ENCODE peak calls at places on chromosomes 11 and 22, in nine cellular contexts. L, Z, F, H, M, S, G, N and A are unnamed samples.

GRCh38 chr11:44949160-44950035 is 1.3 kb downstream of the TP53I11 start:
- DNase-seq in L (peak), Z (peak), F (peak), H (peak), M (no peak), S (no peak), G (peak), N (no peak), A (peak)

GRCh38 chr11:60169264-60169915 is 13.5 kb downstream of the MS4A6A start:
- DNase-seq in L (peak), Z (peak), F (no peak), H (no peak), M (no peak), S (peak), G (peak), N (peak), A (peak)

GRCh38 chr11:33867996-33868645 is 23.8 kb downstream of the LMO2 start:
- DNase-seq in L (no peak), Z (no peak), F (no peak), H (no peak), M (no peak), S (no peak), G (no peak), N (no peak), A (no peak)

GRCh38 chr22:35337932-35338331 is 38.2 kb downstream of the TOM1 start:
- DNase-seq in L (no peak), Z (no peak), F (no peak), H (no peak), M (no peak), S (no peak), G (no peak), N (no peak), A (no peak)

GRCh38 chr11:69699213-69699612 is 4.6 kb downstream of the FGF19 start:
- DNase-seq in L (no peak), Z (no peak), F (no peak), H (no peak), M (no peak), S (no peak), G (peak), N (no peak), A (no peak)

GRCh38 chr22:24087071-24087795 is 76.1 kb downstream of the CABIN1 start:
- DNase-seq in L (no peak), Z (no peak), F (no peak), H (no peak), M (no peak), S (no peak), G (no peak), N (no peak), A (no peak)

GRCh38 chr11:115321602-115322289 is 182.5 kb downstream of the CADM1 start:
- DNase-seq in L (no peak), Z (no peak), F (no peak), H (no peak), M (no peak), S (no peak), G (no peak), N (peak), A (peak)

GRCh38 chr22:19169002-19169946 is 9.3 kb downstream of the SLC25A1 start:
- DNase-seq in L (peak), Z (no peak), F (no peak), H (peak), M (no peak), S (no peak), G (no peak), N (no peak), A (no peak)

GRCh38 chr11:117876341-117877119 is at the start of gene FXYD6:
- DNase-seq in L (no peak), Z (no peak), F (no peak), H (peak), M (no peak), S (peak), G (no peak), N (peak), A (no peak)

GRCh38 chr11:1652026-1652425 is 22.5 kb downstream of the KRTAP5-5 start:
- DNase-seq in L (no peak), Z (no peak), F (no peak), H (peak), M (no peak), S (no peak), G (no peak), N (no peak), A (no peak)

GRCh38 chr22:35150163-35151107 is 84.5 kb downstream of the ISX start:
- DNase-seq in L (peak), Z (peak), F (peak), H (peak), M (peak), S (peak), G (peak), N (peak), A (peak)

GRCh38 chr11:1459739-1460395 is 26.7 kb downstream of the MOB2 start:
- DNase-seq in L (no peak), Z (no peak), F (no peak), H (no peak), M (no peak), S (no peak), G (no peak), N (no peak), A (no peak)

GRCh38 chr22:34841911-34842310 is 224.0 kb upstream of the ISX start:
- DNase-seq in L (no peak), Z (no peak), F (no peak), H (no peak), M (no peak), S (no peak), G (no peak), N (no peak), A (no peak)

GRCh38 chr22:48090332-48090672 is 1327.9 kb downstream of the TBC1D22A start:
- DNase-seq in L (no peak), Z (no peak), F (no peak), H (no peak), M (no peak), S (no peak), G (no peak), N (no peak), A (no peak)

GRCh38 chr11:11262171-11262920 is 90.7 kb downstream of the CSNK2A3 start:
- DNase-seq in L (no peak), Z (no peak), F (no peak), H (no peak), M (no peak), S (no peak), G (no peak), N (no peak), A (no peak)

GRCh38 chr11:128608732-128609131 is 21.4 kb upstream of the ETS1 start:
- DNase-seq in L (no peak), Z (no peak), F (no peak), H (no peak), M (no peak), S (no peak), G (no peak), N (no peak), A (no peak)

GRCh38 chr11:6259638-6260019 is at the start of gene CCKBR:
- DNase-seq in L (peak), Z (no peak), F (peak), H (peak), M (peak), S (no peak), G (no peak), N (no peak), A (no peak)

GRCh38 chr11:56659755-56660154 is 3.7 kb upstream of the OR5AR1 start:
- DNase-seq in L (no peak), Z (no peak), F (no peak), H (no peak), M (no peak), S (no peak), G (no peak), N (no peak), A (no peak)

GRCh38 chr11:133206313-133207005 is 325.8 kb downstream of the OPCML start:
- DNase-seq in L (no peak), Z (no peak), F (no peak), H (no peak), M (no peak), S (no peak), G (no peak), N (no peak), A (no peak)

GRCh38 chr22:45101828-45102227 is 61.9 kb upstream of the NUP50 start:
- DNase-seq in L (no peak), Z (peak), F (peak), H (peak), M (no peak), S (peak), G (peak), N (peak), A (peak)

GRCh38 chr22:45105281-45105700 is 58.4 kb upstream of the NUP50 start:
- DNase-seq in L (no peak), Z (no peak), F (no peak), H (no peak), M (no peak), S (no peak), G (peak), N (peak), A (peak)

GRCh38 chr22:45102896-45103420 is 60.8 kb upstream of the NUP50 start:
- DNase-seq in L (no peak), Z (no peak), F (no peak), H (no peak), M (no peak), S (no peak), G (no peak), N (no peak), A (no peak)

GRCh38 chr22:45104313-45104712 is 59.4 kb upstream of the NUP50 start:
- DNase-seq in L (no peak), Z (no peak), F (no peak), H (no peak), M (no peak), S (no peak), G (no peak), N (no peak), A (no peak)

GRCh38 chr22:45103756-45104155 is 60.0 kb upstream of the NUP50 start:
- DNase-seq in L (no peak), Z (no peak), F (no peak), H (no peak), M (no peak), S (no peak), G (no peak), N (no peak), A (peak)
- TF ChIP-seq CTCF in L (no peak), Z (peak), F (no peak), H (no peak), M (no peak), S (no peak), G (peak), N (no peak), A (peak)

GRCh38 chr11:61688368-61689163 is 8.4 kb downstream of the DAGLA start:
- DNase-seq in L (peak), Z (no peak), F (peak), H (no peak), M (no peak), S (peak), G (peak), N (peak), A (peak)
- H3K4me3 ChIP-seq in L (peak), Z (no peak), F (peak), H (no peak), M (no peak), S (peak), G (peak), N (no peak), A (no peak)

DNA sequence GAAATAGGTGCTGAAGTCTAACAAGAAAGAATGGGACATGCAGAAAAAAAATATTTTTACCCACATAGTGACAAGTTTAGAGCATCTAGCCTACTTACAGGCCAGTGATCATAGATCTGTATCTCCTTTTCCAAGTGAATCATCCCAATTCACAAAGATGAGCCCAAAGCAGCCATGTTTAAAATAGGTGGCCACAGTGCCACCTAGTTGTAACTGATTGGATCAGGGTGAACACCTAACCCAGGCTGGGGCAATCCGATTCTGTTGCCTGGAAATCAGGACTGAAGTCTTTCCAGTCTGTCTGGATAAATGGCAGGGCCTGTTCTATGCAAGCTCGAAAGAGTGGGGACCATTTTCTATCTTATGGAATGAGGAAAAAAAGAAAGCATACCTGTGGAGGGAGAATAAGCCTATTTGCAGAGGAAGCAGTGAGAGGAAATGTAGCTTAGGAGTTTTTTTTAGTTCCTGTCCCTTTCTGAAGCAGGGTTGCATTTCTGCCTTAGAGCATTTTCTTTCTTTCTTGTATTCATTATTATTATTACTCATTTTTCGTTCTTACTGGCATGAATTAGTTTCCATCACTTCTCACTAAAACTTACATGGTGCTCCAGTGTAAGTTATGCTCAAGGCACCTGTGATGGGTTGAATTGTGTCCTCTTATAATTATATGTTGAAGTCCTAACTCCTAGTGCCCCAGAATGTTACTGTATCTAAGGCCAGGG is 113.2 kb upstream of the RAG2 start:
- DNase-seq in L (no peak), Z (no peak), F (no peak), H (no peak), M (no peak), S (no peak), G (no peak), N (no peak), A (no peak)
- TF ChIP-seq CTCF in L (no peak), Z (peak), F (no peak), H (peak), M (no peak), S (no peak), G (no peak), N (no peak), A (no peak)

GRCh38 chr11:82995276-82995675 is 76.4 kb downstream of the RAB30 start:
- DNase-seq in L (no peak), Z (no peak), F (no peak), H (no peak), M (no peak), S (no peak), G (no peak), N (no peak), A (peak)
- H3K4me3 ChIP-seq in L (no peak), Z (no peak), F (no peak), H (no peak), M (no peak), S (no peak), G (no peak), N (no peak), A (no peak)

DNA sequence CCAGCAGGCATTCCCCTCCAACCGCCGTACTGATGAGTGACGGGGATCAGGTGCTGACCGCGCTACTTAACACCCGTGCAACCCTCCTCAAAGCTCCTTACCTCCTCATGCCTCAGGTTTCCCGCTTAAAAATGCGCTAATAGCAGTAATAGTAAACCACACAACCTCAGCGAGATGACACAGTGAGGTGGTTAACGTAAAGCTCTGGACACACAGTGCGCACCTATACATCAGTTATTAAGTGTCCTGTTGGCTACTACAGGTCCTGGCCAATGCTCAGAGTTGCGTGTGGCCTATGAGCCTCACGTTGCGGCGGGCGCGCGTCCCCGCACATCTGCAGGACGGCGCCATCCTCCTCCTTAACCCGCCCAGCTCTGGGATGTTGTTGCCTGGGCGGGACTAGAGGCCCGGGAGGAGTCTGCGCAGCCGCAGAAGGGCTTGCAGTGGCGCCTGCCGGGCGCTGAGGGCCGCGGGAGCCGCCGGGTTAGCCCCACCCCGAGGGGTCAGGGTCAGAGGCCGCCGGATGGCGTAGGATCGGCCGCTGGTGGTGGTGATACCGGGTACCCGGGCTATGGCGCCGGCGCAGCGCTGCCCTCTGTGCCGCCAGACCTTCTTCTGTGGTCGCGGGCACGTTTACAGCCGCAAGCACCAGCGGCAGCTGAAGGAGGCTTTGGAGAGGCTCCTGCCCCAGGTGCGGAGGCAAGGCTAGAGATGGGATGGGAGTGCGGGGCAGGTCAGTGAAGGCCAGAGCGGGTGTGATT is at the start of gene CENATAC:
- DNase-seq in L (peak), Z (peak), F (peak), H (peak), M (peak), S (peak), G (peak), N (peak), A (peak)
- TF ChIP-seq CTCF in L (no peak), Z (no peak), F (peak), H (no peak), M (no peak), S (no peak), G (no peak), N (no peak), A (peak)

DNA sequence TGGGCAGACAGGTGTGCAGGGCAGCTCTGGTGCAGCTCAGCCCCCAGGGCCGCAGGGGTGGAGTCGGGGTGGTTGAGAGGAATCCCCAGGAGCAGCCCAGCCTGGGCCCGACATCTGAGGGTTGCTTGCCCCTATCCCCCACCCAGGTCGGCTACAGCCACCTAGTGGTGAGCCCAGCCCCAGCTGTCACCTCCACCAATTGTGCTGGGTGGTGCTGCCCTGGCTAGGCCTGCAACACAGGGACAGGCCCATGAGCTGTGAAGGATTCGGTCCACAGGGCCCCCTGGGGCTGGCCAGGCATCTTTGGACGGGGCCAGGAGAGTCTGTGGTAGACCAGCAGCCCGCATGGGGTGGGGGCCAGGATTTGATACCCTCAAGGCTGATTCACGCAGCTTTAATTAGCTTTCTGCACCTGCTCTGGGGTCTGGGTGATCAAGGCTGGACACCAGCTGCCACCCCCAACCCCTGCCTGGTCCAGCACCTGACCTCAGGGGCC is 29.5 kb downstream of the RTN4R start:
- DNase-seq in L (peak), Z (no peak), F (peak), H (peak), M (peak), S (peak), G (no peak), N (no peak), A (peak)
- H3K4me3 ChIP-seq in L (no peak), Z (no peak), F (no peak), H (no peak), M (no peak), S (no peak), G (no peak), N (no peak), A (no peak)

GRCh38 chr11:109425554-109425953 is 3.6 kb downstream of the C11orf87 start:
- DNase-seq in L (no peak), Z (no peak), F (no peak), H (peak), M (no peak), S (no peak), G (peak), N (no peak), A (no peak)

GRCh38 chr11:109423114-109423859 is 1.3 kb downstream of the C11orf87 start:
- DNase-seq in L (peak), Z (peak), F (no peak), H (peak), M (no peak), S (no peak), G (peak), N (no peak), A (no peak)

GRCh38 chr11:109423860-109424190 is 1.8 kb downstream of the C11orf87 start:
- DNase-seq in L (no peak), Z (no peak), F (no peak), H (peak), M (no peak), S (no peak), G (no peak), N (no peak), A (no peak)

GRCh38 chr11:109424893-109425292 is 2.9 kb downstream of the C11orf87 start:
- DNase-seq in L (peak), Z (no peak), F (peak), H (no peak), M (no peak), S (no peak), G (no peak), N (no peak), A (no peak)

DNA sequence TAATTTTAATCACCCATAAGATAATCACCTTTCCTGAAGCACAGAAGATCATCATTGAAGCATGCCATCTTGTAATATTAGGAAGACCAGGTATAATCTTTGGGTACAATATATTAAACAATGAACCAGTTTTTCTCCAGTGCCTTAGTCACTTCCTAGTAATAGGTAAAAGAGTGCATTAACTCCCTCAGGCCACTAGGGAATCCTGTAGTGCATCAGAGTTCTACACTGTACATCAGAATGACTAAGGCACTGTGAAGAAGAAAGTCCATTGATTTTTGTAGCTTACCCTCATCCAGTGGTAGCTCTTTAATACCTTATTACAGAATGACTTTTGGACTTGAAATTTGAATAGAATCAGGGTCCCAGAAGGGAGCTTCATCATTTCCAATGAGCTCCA is 4.5 kb downstream of the C11orf87 start:
- DNase-seq in L (no peak), Z (no peak), F (no peak), H (peak), M (no peak), S (no peak), G (peak), N (no peak), A (no peak)
- TF ChIP-seq CTCF in L (no peak), Z (peak), F (no peak), H (peak), M (no peak), S (no peak), G (peak), N (peak), A (peak)